ENCODE peak calls at places on chromosomes 2 and 18, in four cellular contexts. B is GM12878, U is GM23338, Z is PC-9. V is an unnamed sample.

GRCh38 chr18:46624127-46624526 is 32.9 kb downstream of the LOXHD1 start:
- DNase-seq in B (no peak), U (no peak), Z (no peak), V (no peak)

GRCh38 chr2:174247474-174248186 is 702 bp downstream of the OLA1 start:
- DNase-seq in B (no peak), U (peak), Z (no peak), V (peak)

GRCh38 chr2:121234144-121234543 is 50.9 kb downstream of the TFCP2L1 start:
- DNase-seq in B (no peak), U (no peak), Z (no peak), V (no peak)

GRCh38 chr18:56393870-56394269 is 244.5 kb downstream of the TXNL1 start:
- DNase-seq in B (no peak), U (no peak), Z (no peak), V (no peak)

GRCh38 chr18:14999085-14999975 is 251.4 kb downstream of the ANKRD30B start:
- DNase-seq in B (no peak), U (no peak), Z (no peak), V (no peak)

GRCh38 chr2:207235621-207236020 is 69.9 kb upstream of the KLF7 start:
- DNase-seq in B (no peak), U (no peak), Z (no peak), V (no peak)

GRCh38 chr2:192162392-192163042 is 32.2 kb downstream of the TMEFF2 start:
- DNase-seq in B (no peak), U (peak), Z (peak), V (peak)

GRCh38 chr2:160918909-160919503 is 241.2 kb upstream of the TANK start:
- DNase-seq in B (no peak), U (peak), Z (peak), V (peak)

GRCh38 chr2:141911485-141912066 is 219.2 kb downstream of the LRP1B start:
- DNase-seq in B (no peak), U (peak), Z (no peak), V (peak)

GRCh38 chr2:46800218-46800617 is 115.4 kb downstream of the MCFD2 start:
- DNase-seq in B (no peak), U (no peak), Z (no peak), V (no peak)

GRCh38 chr2:128798502-128799283 is 480.0 kb upstream of the HS6ST1 start:
- DNase-seq in B (no peak), U (no peak), Z (no peak), V (no peak)

GRCh38 chr2:15941483-15941853 is 1.1 kb downstream of the MYCN start:
- DNase-seq in B (no peak), U (peak), Z (no peak), V (no peak)

GRCh38 chr2:121123268-121123667 is 161.7 kb downstream of the TFCP2L1 start:
- DNase-seq in B (no peak), U (no peak), Z (no peak), V (no peak)

GRCh38 chr18:60987963-60988362 is 345.3 kb upstream of the CDH20 start:
- DNase-seq in B (no peak), U (no peak), Z (no peak), V (no peak)

GRCh38 chr2:55519908-55520885 is 679 bp downstream of the CFAP36 start:
- DNase-seq in B (no peak), U (peak), Z (no peak), V (peak)

GRCh38 chr18:6660334-6660733 is 69.2 kb upstream of the ARHGAP28 start:
- DNase-seq in B (no peak), U (no peak), Z (no peak), V (no peak)

GRCh38 chr18:48824231-48824970 is 126.4 kb downstream of the SMAD7 start:
- DNase-seq in B (no peak), U (no peak), Z (no peak), V (no peak)

GRCh38 chr2:230773039-230773773 is 60.6 kb downstream of the CAB39 start:
- DNase-seq in B (no peak), U (no peak), Z (no peak), V (no peak)

GRCh38 chr18:21242141-21243040 is at the start of gene GREB1L:
- DNase-seq in B (no peak), U (peak), Z (peak), V (no peak)

GRCh38 chr2:55438391-55439100 is 18.9 kb upstream of the CCDC88A start:
- DNase-seq in B (no peak), U (no peak), Z (no peak), V (no peak)

GRCh38 chr18:75551071-75551470 is 123.6 kb upstream of the SMIM21 start:
- DNase-seq in B (no peak), U (no peak), Z (no peak), V (no peak)

GRCh38 chr2:171274757-171275156 is 114.1 kb upstream of the TLK1 start:
- DNase-seq in B (no peak), U (no peak), Z (no peak), V (no peak)

GRCh38 chr18:77110400-77110799 is 22.2 kb downstream of the MBP start:
- DNase-seq in B (no peak), U (peak), Z (no peak), V (no peak)

GRCh38 chr2:201116959-201117734 is 1.2 kb downstream of the CFLAR start:
- DNase-seq in B (no peak), U (peak), Z (peak), V (peak)

GRCh38 chr2:81853331-81853730 is 1548.8 kb upstream of the LRRTM1 start:
- DNase-seq in B (no peak), U (no peak), Z (no peak), V (no peak)

GRCh38 chr2:73925033-73925704 is 1.5 kb upstream of the DGUOK start:
- DNase-seq in B (no peak), U (peak), Z (no peak), V (peak)

GRCh38 chr2:55168221-55169154 is 63.6 kb downstream of the CLHC1 start:
- DNase-seq in B (no peak), U (peak), Z (peak), V (peak)

GRCh38 chr18:28729321-28729720 is 552.4 kb upstream of the CDH2 start:
- DNase-seq in B (no peak), U (no peak), Z (no peak), V (no peak)

GRCh38 chr2:128469203-128469602 is 150.5 kb upstream of the HS6ST1 start:
- DNase-seq in B (no peak), U (no peak), Z (peak), V (peak)

GRCh38 chr2:205571300-205571858 is 110.9 kb upstream of the NRP2 start:
- DNase-seq in B (no peak), U (no peak), Z (no peak), V (no peak)

GRCh38 chr2:9914384-9915065 is 37.0 kb upstream of the GRHL1 start:
- DNase-seq in B (peak), U (no peak), Z (peak), V (no peak)
- H3K4me2 ChIP-seq in B (peak), U (no peak), Z (peak), V (no peak)

GRCh38 chr2:219571311-219572236 is at the start of gene OBSL1:
- DNase-seq in B (no peak), U (peak), Z (peak), V (no peak)
- H3K4me2 ChIP-seq in B (no peak), U (peak), Z (peak), V (no peak)

GRCh38 chr2:40403233-40403841 is 48.6 kb downstream of the SLC8A1 start:
- DNase-seq in B (no peak), U (no peak), Z (peak), V (no peak)
- H3K4me2 ChIP-seq in B (no peak), U (no peak), Z (peak), V (no peak)

GRCh38 chr2:102258386-102259074 is 52.8 kb upstream of the IL1RL1 start:
- DNase-seq in B (no peak), U (no peak), Z (peak), V (no peak)
- H3K4me2 ChIP-seq in B (no peak), U (no peak), Z (no peak), V (no peak)

V was measured in OCI-LY7.